ENCODE peak calls at places on chromosomes 1 and 21, in seven cellular contexts. X is foreskin fibroblast, B is breast epithelium, P is sigmoid colon, R is psoas muscle, H is fibroblast of pulmonary artery, J is colonic mucosa. Z is an unnamed sample.

GRCh38 chr1:89910268-89910667 is 84.6 kb upstream of the ZNF326 start:
- DNase-seq in X (no peak), B (no peak), P (no peak), R (no peak), H (no peak), J (no peak), Z (no peak)

GRCh38 chr1:71196685-71197084 is 115.8 kb upstream of the ZRANB2 start:
- DNase-seq in X (peak), B (no peak), P (no peak), R (no peak), H (peak), J (no peak), Z (no peak)

GRCh38 chr1:209095627-209096595 is 487.6 kb upstream of the CAMK1G start:
- DNase-seq in X (peak), B (no peak), P (no peak), R (no peak), H (no peak), J (no peak), Z (no peak)

GRCh38 chr1:58310881-58311280 is 235.6 kb downstream of the OMA1 start:
- DNase-seq in X (no peak), B (no peak), P (no peak), R (no peak), H (no peak), J (no peak), Z (no peak)

GRCh38 chr1:200432586-200432985 is 22.8 kb upstream of the ZNF281 start:
- DNase-seq in X (no peak), B (no peak), P (no peak), R (no peak), H (no peak), J (no peak), Z (no peak)

GRCh38 chr1:22228505-22228911 is 85.6 kb upstream of the WNT4 start:
- DNase-seq in X (no peak), B (no peak), P (no peak), R (peak), H (no peak), J (no peak), Z (no peak)

GRCh38 chr1:192493584-192493983 is 82.0 kb upstream of the RGS1 start:
- DNase-seq in X (no peak), B (no peak), P (no peak), R (no peak), H (no peak), J (no peak), Z (no peak)

GRCh38 chr1:154757149-154757548 is 112.9 kb downstream of the KCNN3 start:
- DNase-seq in X (no peak), B (no peak), P (peak), R (no peak), H (no peak), J (no peak), Z (no peak)

GRCh38 chr21:16330340-16331319 is 600.8 kb downstream of the USP25 start:
- DNase-seq in X (peak), B (no peak), P (no peak), R (no peak), H (peak), J (peak), Z (peak)

GRCh38 chr1:59506952-59507351 is 210.1 kb downstream of the FGGY start:
- DNase-seq in X (peak), B (no peak), P (peak), R (no peak), H (no peak), J (no peak), Z (no peak)

GRCh38 chr1:159866905-159867304 is 4.4 kb upstream of the VSIG8 start:
- DNase-seq in X (no peak), B (no peak), P (no peak), R (no peak), H (no peak), J (no peak), Z (no peak)

GRCh38 chr1:42891471-42891870 is 45.1 kb downstream of the ZNF691 start:
- DNase-seq in X (no peak), B (no peak), P (no peak), R (no peak), H (no peak), J (no peak), Z (no peak)

GRCh38 chr21:18529253-18529652 is 125.7 kb upstream of the TMPRSS15 start:
- DNase-seq in X (no peak), B (no peak), P (no peak), R (no peak), H (peak), J (no peak), Z (no peak)

GRCh38 chr1:14982029-14982428 is 171.5 kb upstream of the TMEM51 start:
- DNase-seq in X (no peak), B (no peak), P (no peak), R (no peak), H (no peak), J (no peak), Z (no peak)

GRCh38 chr1:14987829-14988603 is 165.5 kb upstream of the TMEM51 start:
- DNase-seq in X (no peak), B (no peak), P (peak), R (peak), H (no peak), J (no peak), Z (no peak)

GRCh38 chr1:14988636-14989035 is 164.9 kb upstream of the TMEM51 start:
- DNase-seq in X (no peak), B (no peak), P (no peak), R (no peak), H (no peak), J (no peak), Z (no peak)

GRCh38 chr1:14980801-14981200 is 172.7 kb upstream of the TMEM51 start:
- DNase-seq in X (no peak), B (no peak), P (no peak), R (no peak), H (no peak), J (no peak), Z (no peak)

GRCh38 chr1:14983277-14983676 is 170.3 kb upstream of the TMEM51 start:
- DNase-seq in X (no peak), B (no peak), P (no peak), R (no peak), H (no peak), J (no peak), Z (no peak)
- TF ChIP-seq CTCF in X (no peak), B (no peak), P (no peak), R (no peak), H (no peak), J (no peak), Z (no peak)

DNA sequence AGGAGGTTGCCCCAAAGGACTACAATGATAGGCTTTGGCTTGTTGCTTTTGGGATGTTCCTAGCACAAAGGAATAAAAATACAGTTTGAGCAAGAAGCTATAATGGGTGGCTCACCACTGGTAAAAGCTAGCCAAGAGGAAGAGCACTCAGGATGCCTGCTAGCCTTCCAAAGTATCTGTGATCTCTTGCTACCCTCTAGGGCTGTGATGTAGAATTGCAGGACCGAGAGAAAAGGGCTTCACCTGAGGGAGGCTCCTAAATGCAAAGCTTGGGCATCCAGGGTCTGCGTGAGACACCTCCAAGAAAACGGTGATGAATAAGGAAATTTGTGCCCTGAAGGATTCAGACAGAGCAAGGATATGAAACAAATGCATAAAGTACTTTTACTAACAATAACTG is 17.7 kb downstream of the IVL start:
- DNase-seq in X (no peak), B (no peak), P (no peak), R (no peak), H (no peak), J (no peak), Z (peak)
- TF ChIP-seq CTCF in X (peak), B (no peak), P (no peak), R (no peak), H (peak), J (no peak), Z (peak)

GRCh38 chr1:180893614-180894013 is 19.1 kb upstream of the KIAA1614 start:
- DNase-seq in X (no peak), B (no peak), P (no peak), R (no peak), H (peak), J (no peak), Z (no peak)

GRCh38 chr1:180892675-180893074 is 20.0 kb upstream of the KIAA1614 start:
- DNase-seq in X (no peak), B (no peak), P (no peak), R (no peak), H (no peak), J (no peak), Z (no peak)

GRCh38 chr1:180899262-180899661 is 13.4 kb upstream of the KIAA1614 start:
- DNase-seq in X (no peak), B (no peak), P (no peak), R (no peak), H (no peak), J (no peak), Z (no peak)

GRCh38 chr1:180898441-180899219 is 14.1 kb upstream of the KIAA1614 start:
- DNase-seq in X (peak), B (no peak), P (no peak), R (no peak), H (peak), J (no peak), Z (no peak)

DNA sequence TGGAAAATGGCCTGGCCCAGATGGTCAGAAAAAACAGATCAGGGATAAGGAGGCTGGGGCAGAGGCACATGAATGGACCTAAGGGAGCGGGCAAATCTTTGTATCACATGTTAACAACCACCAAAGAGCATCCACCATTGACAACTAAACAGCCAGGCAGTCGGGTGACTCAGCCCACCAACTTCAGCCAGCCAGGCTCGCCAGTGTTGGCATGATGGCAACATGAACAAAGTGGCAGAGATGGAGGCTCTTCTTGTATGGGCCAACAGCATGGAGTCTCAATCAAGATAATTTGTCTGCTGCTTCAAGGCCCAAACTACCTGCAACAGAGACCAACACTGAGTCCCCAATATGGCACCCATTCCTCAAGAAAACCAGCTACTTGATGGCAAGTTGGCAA is 16.5 kb upstream of the KIAA1614 start:
- DNase-seq in X (no peak), B (no peak), P (no peak), R (no peak), H (no peak), J (no peak), Z (no peak)
- TF ChIP-seq CTCF in X (no peak), B (no peak), P (no peak), R (no peak), H (no peak), J (no peak), Z (no peak)

GRCh38 chr1:202189919-202190715 is 3.5 kb upstream of the LGR6 start:
- DNase-seq in X (no peak), B (no peak), P (no peak), R (no peak), H (no peak), J (no peak), Z (no peak)
- TF ChIP-seq CTCF in X (peak), B (no peak), P (no peak), R (no peak), H (peak), J (no peak), Z (peak)

Z was measured in AG09319.